ENCODE peak calls at places on chromosomes 2 and 18, in five cellular contexts. R is nephron progenitor cell, G is MCF 10A, N is B cell, W is K562. C is an unnamed sample.

GRCh38 chr2:45439788-45440773 is 171.0 kb downstream of the SRBD1 start:
- DNase-seq in R (no peak), G (peak; percentile 9), N (no peak), W (no peak), C (no peak)

GRCh38 chr2:216034065-216034464 is 20.7 kb upstream of the MREG start:
- DNase-seq in R (peak; percentile 85), G (peak; percentile 64), N (peak; percentile 70), W (peak; percentile 68), C (peak; percentile 54)

GRCh38 chr2:176106636-176107539 is at the start of gene HOXD11:
- DNase-seq in R (peak; percentile 64), G (peak; percentile 42), N (no peak), W (no peak), C (no peak)

GRCh38 chr18:48962857-48963554 is 12.2 kb upstream of the SMAD7 start:
- DNase-seq in R (no peak), G (no peak), N (no peak), W (no peak), C (no peak)

GRCh38 chr2:29372185-29372584 is 257.0 kb downstream of the CLIP4 start:
- DNase-seq in R (no peak), G (peak; percentile 40), N (no peak), W (no peak), C (no peak)

GRCh38 chr2:20491739-20492531 is 45.1 kb downstream of the RHOB start:
- DNase-seq in R (no peak), G (peak; percentile 55), N (no peak), W (peak; percentile 41), C (no peak)

GRCh38 chr2:7169631-7170030 is 252.4 kb downstream of the RNF144A start:
- DNase-seq in R (no peak), G (no peak), N (no peak), W (no peak), C (no peak)

GRCh38 chr2:236862961-236863728 is 222.5 kb upstream of the COPS8 start:
- DNase-seq in R (no peak), G (no peak), N (no peak), W (no peak), C (no peak)

GRCh38 chr2:99621106-99621505 is 131.3 kb upstream of the REV1 start:
- DNase-seq in R (no peak), G (no peak), N (no peak), W (no peak), C (no peak)

GRCh38 chr2:239042046-239042445 is 194.2 kb downstream of the TWIST2 start:
- DNase-seq in R (no peak), G (no peak), N (no peak), W (no peak), C (no peak)

GRCh38 chr2:8457092-8457481 is 224.8 kb upstream of the ID2 start:
- DNase-seq in R (no peak), G (no peak), N (peak; percentile 41), W (peak; percentile 47), C (no peak)

GRCh38 chr18:23226386-23226785 is 91.1 kb downstream of the CABLES1 start:
- DNase-seq in R (no peak), G (no peak), N (no peak), W (no peak), C (no peak)

GRCh38 chr18:43129946-43130523 is 14.6 kb upstream of the RIT2 start:
- DNase-seq in R (no peak), G (peak; percentile 44), N (no peak), W (no peak), C (no peak)

GRCh38 chr2:60453301-60453700 is 100.2 kb downstream of the BCL11A start:
- DNase-seq in R (peak; percentile 82), G (no peak), N (no peak), W (no peak), C (no peak)

GRCh38 chr2:208033701-208034502 is 8.6 kb upstream of the PLEKHM3 start:
- DNase-seq in R (no peak), G (peak; percentile 82), N (no peak), W (peak; percentile 51), C (no peak)

GRCh38 chr18:35122586-35123224 is 81.5 kb downstream of the MAPRE2 start:
- DNase-seq in R (peak; percentile 37), G (peak; percentile 7), N (no peak), W (no peak), C (no peak)

GRCh38 chr2:15745907-15746306 is 154.2 kb downstream of the DDX1 start:
- DNase-seq in R (no peak), G (no peak), N (no peak), W (no peak), C (no peak)

GRCh38 chr18:13500227-13500865 is 226.0 kb downstream of the FAM210A start:
- DNase-seq in R (peak; percentile 27), G (peak; percentile 54), N (no peak), W (no peak), C (no peak)

GRCh38 chr2:68734688-68735525 is at the start of gene ARHGAP25:
- DNase-seq in R (no peak), G (no peak), N (peak; percentile 38), W (no peak), C (peak; percentile 52)

GRCh38 chr2:89820248-89820647 is 1128.8 kb downstream of the RPIA start:
- DNase-seq in R (no peak), G (no peak), N (no peak), W (no peak), C (no peak)

GRCh38 chr2:202249521-202249850 is 11.1 kb upstream of the SUMO1 start:
- DNase-seq in R (no peak), G (peak; percentile 82), N (no peak), W (no peak), C (no peak)

GRCh38 chr18:25168011-25168410 is 184.0 kb downstream of the ZNF521 start:
- DNase-seq in R (peak; percentile 12), G (no peak), N (no peak), W (no peak), C (no peak)

GRCh38 chr2:11073251-11073650 is 82.0 kb upstream of the SLC66A3 start:
- DNase-seq in R (peak; percentile 69), G (peak; percentile 46), N (no peak), W (peak; percentile 27), C (no peak)

GRCh38 chr2:60806988-60807681 is 51.1 kb downstream of the PAPOLG start:
- DNase-seq in R (peak; percentile 45), G (peak; percentile 13), N (no peak), W (peak; percentile 70), C (no peak)

GRCh38 chr2:27194538-27195354 is 17.1 kb upstream of the ATRAID start:
- DNase-seq in R (no peak), G (peak; percentile 66), N (no peak), W (no peak), C (no peak)

GRCh38 chr2:199606193-199606780 is 148.5 kb upstream of the SATB2 start:
- DNase-seq in R (no peak), G (peak; percentile 9), N (no peak), W (no peak), C (no peak)

GRCh38 chr18:11987527-11987926 is 6.2 kb downstream of the IMPA2 start:
- DNase-seq in R (no peak), G (no peak), N (no peak), W (no peak), C (peak; percentile 55)

GRCh38 chr2:19580264-19580663 is 221.8 kb upstream of the OSR1 start:
- DNase-seq in R (no peak), G (no peak), N (no peak), W (no peak), C (no peak)

GRCh38 chr2:2742745-2743144 is 411.7 kb upstream of the MYT1L start:
- DNase-seq in R (no peak), G (no peak), N (no peak), W (no peak), C (no peak)
- TF ChIP-seq CTCF in R (no peak), G (no peak), N (no peak), W (no peak), C (no peak)

GRCh38 chr2:107669335-107669734 is 157.4 kb upstream of the RGPD4 start:
- DNase-seq in R (no peak), G (peak; percentile 37), N (no peak), W (no peak), C (no peak)
- TF ChIP-seq CTCF in R (peak; percentile 9), G (peak; percentile 53), N (no peak), W (no peak), C (no peak)

DNA sequence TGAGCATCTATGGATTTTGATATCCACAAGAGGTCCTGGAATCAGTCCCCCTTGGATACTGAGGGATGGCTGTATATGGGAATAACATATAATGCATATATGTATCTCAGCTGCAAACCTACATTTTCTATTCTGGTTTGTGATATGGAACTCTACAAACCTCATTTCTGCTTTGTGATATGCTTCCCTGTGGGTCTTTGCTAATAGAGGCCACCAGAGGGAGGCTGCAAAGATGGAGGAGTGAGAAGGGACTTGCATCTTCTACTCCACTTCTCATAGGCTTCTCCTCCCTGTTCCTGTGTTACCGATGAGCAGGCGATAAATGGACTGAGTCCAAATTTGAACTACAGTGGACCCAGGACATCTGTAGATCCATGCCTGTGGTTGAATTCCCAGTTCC is 37.8 kb downstream of the ARID5A start:
- DNase-seq in R (no peak), G (no peak), N (no peak), W (no peak), C (no peak)
- TF ChIP-seq CTCF in R (no peak), G (no peak), N (no peak), W (peak; percentile 18), C (no peak)

GRCh38 chr2:2662847-2663356 is 331.8 kb upstream of the MYT1L start:
- DNase-seq in R (no peak), G (no peak), N (no peak), W (no peak), C (no peak)
- TF ChIP-seq CTCF in R (no peak), G (no peak), N (no peak), W (no peak), C (no peak)